ENCODE peak calls at places on chromosomes 1 and 21, in five cellular contexts. T, A, D, C and N are unnamed samples.

GRCh38 chr1:153616144-153616884 is at the start of gene S100A14:
- DNase-seq in T (no peak), A (no peak), D (peak), C (no peak), N (peak)

GRCh38 chr1:232962761-232963357 is 12.4 kb downstream of the NTPCR start:
- DNase-seq in T (peak), A (no peak), D (no peak), C (peak), N (no peak)

GRCh38 chr1:152398812-152399698 is 15.0 kb downstream of the CRNN start:
- DNase-seq in T (peak), A (no peak), D (peak), C (peak), N (no peak)

GRCh38 chr1:68378296-68379084 is 71.3 kb downstream of the RPE65 start:
- DNase-seq in T (peak), A (no peak), D (no peak), C (peak), N (no peak)

GRCh38 chr21:43025636-43026180 is 49.9 kb downstream of the CBS start:
- DNase-seq in T (no peak), A (no peak), D (no peak), C (peak), N (no peak)

GRCh38 chr1:31413405-31414005 is 492 bp downstream of the SERINC2 start:
- DNase-seq in T (peak), A (peak), D (peak), C (peak), N (peak)

GRCh38 chr1:18783705-18784522 is 75.5 kb downstream of the TAS1R2 start:
- DNase-seq in T (no peak), A (no peak), D (no peak), C (no peak), N (no peak)

GRCh38 chr1:225427249-225428065 is at the start of gene LBR:
- DNase-seq in T (no peak), A (peak), D (peak), C (peak), N (peak)

GRCh38 chr1:116159611-116160010 is 48.4 kb downstream of the MAB21L3 start:
- DNase-seq in T (no peak), A (no peak), D (no peak), C (no peak), N (peak)

GRCh38 chr1:176669782-176670181 is 206.8 kb downstream of the PAPPA2 start:
- DNase-seq in T (no peak), A (no peak), D (no peak), C (no peak), N (no peak)

GRCh38 chr1:114173704-114174103 is 20.0 kb upstream of the SYT6 start:
- DNase-seq in T (no peak), A (no peak), D (no peak), C (no peak), N (no peak)

GRCh38 chr1:74422379-74423155 is 89.8 kb downstream of the LRRC53 start:
- DNase-seq in T (peak), A (no peak), D (no peak), C (no peak), N (no peak)

GRCh38 chr1:173478099-173478555 is 992 bp downstream of the PRDX6 start:
- DNase-seq in T (peak), A (peak), D (peak), C (peak), N (peak)

GRCh38 chr1:48859429-48859828 is 82.7 kb upstream of the BEND5 start:
- DNase-seq in T (peak), A (no peak), D (no peak), C (peak), N (no peak)

GRCh38 chr1:114113801-114114750 is 39.6 kb downstream of the SYT6 start:
- DNase-seq in T (peak), A (no peak), D (no peak), C (peak), N (no peak)

GRCh38 chr1:4481451-4481850 is 173.0 kb upstream of the AJAP1 start:
- DNase-seq in T (no peak), A (peak), D (no peak), C (no peak), N (no peak)

GRCh38 chr1:200178340-200178739 is 150.8 kb downstream of the NR5A2 start:
- DNase-seq in T (peak), A (no peak), D (no peak), C (no peak), N (no peak)

GRCh38 chr1:61490924-61491323 is 234.0 kb downstream of the TM2D1 start:
- DNase-seq in T (no peak), A (no peak), D (no peak), C (no peak), N (no peak)

GRCh38 chr1:35560256-35561225 is 2.9 kb downstream of the NCDN start:
- DNase-seq in T (no peak), A (peak), D (peak), C (no peak), N (no peak)

GRCh38 chr1:200699871-200700270 is 30.2 kb upstream of the DDX59 start:
- DNase-seq in T (peak), A (no peak), D (no peak), C (peak), N (no peak)

GRCh38 chr1:104830534-104830933 is 1080.8 kb downstream of the AMY1C start:
- DNase-seq in T (no peak), A (no peak), D (no peak), C (no peak), N (no peak)

GRCh38 chr1:2214541-2215241 is 13.4 kb upstream of the SKI start:
- DNase-seq in T (no peak), A (peak), D (no peak), C (no peak), N (no peak)

GRCh38 chr1:17596651-17597509 is 57.4 kb downstream of the ARHGEF10L start:
- DNase-seq in T (no peak), A (no peak), D (no peak), C (no peak), N (peak)

GRCh38 chr1:77060000-77060399 is 159.2 kb downstream of the PIGK start:
- DNase-seq in T (no peak), A (no peak), D (no peak), C (no peak), N (no peak)

GRCh38 chr1:15260418-15261154 is 13.6 kb downstream of the FHAD1 start:
- DNase-seq in T (peak), A (no peak), D (no peak), C (peak), N (no peak)

GRCh38 chr1:184002071-184002470 is 35.5 kb downstream of the COLGALT2 start:
- DNase-seq in T (peak), A (no peak), D (peak), C (peak), N (no peak)

GRCh38 chr1:220526294-220526693 is 1.6 kb upstream of the MARK1 start:
- DNase-seq in T (no peak), A (no peak), D (no peak), C (no peak), N (no peak)

GRCh38 chr21:42062543-42063022 is 8.5 kb upstream of the UMODL1 start:
- DNase-seq in T (no peak), A (no peak), D (no peak), C (peak), N (peak)

GRCh38 chr1:64487061-64487460 is 17.1 kb downstream of the CACHD1 start:
- DNase-seq in T (no peak), A (no peak), D (no peak), C (no peak), N (no peak)

GRCh38 chr1:94026869-94027388 is 94.0 kb downstream of the ABCA4 start:
- DNase-seq in T (no peak), A (no peak), D (no peak), C (no peak), N (no peak)

GRCh38 chr1:153532161-153532560 is 3.6 kb downstream of the S100A6 start:
- DNase-seq in T (no peak), A (peak), D (no peak), C (no peak), N (no peak)

GRCh38 chr1:244730153-244730933 is 77.4 kb downstream of the DESI2 start:
- DNase-seq in T (peak), A (no peak), D (peak), C (peak), N (peak)

GRCh38 chr1:224579526-224579925 is 36.6 kb upstream of the CNIH3 start:
- DNase-seq in T (peak), A (no peak), D (no peak), C (peak), N (no peak)

GRCh38 chr1:21935393-21935804 is 1.7 kb downstream of the HSPG2 start:
- DNase-seq in T (no peak), A (no peak), D (no peak), C (no peak), N (no peak)
- H3K4me3 ChIP-seq in T (peak), A (peak), D (no peak), C (no peak), N (peak)

DNA sequence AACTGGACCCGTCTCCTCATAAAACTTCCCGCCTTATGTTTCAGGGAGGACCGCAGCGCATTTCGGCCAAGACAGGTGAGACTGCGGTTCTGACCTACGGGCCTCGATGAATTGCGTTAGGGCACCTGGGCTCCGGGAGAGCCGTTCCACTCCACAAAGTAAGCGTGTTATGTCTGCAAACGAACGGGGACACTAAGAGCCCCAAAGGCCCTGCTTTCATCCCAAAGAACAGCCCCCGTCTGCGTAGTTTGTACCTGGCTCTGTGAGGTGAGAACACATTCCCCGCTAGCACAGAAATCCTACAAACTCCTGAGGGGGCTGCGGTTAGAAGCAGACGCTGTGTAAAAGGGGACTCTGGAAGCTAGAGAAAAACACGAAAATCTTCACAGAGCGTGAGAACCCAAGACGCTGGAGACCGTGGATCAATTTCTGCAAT is 41.6 kb upstream of the PPIAL4F start:
- DNase-seq in T (no peak), A (no peak), D (no peak), C (no peak), N (no peak)
- H3K4me3 ChIP-seq in T (peak), A (peak), D (no peak), C (peak), N (no peak)

GRCh38 chr1:156858959-156859522 is at the start of gene INSRR:
- DNase-seq in T (no peak), A (no peak), D (no peak), C (no peak), N (no peak)

GRCh38 chr1:156858555-156858956 is 361 bp downstream of the INSRR start:
- DNase-seq in T (no peak), A (no peak), D (peak), C (no peak), N (no peak)

GRCh38 chr1:156860113-156860638 is 489 bp upstream of the NTRK1 start:
- DNase-seq in T (peak), A (peak), D (peak), C (peak), N (peak)

GRCh38 chr1:156860639-156861423 is at the start of gene NTRK1:
- DNase-seq in T (no peak), A (no peak), D (no peak), C (no peak), N (peak)

DNA sequence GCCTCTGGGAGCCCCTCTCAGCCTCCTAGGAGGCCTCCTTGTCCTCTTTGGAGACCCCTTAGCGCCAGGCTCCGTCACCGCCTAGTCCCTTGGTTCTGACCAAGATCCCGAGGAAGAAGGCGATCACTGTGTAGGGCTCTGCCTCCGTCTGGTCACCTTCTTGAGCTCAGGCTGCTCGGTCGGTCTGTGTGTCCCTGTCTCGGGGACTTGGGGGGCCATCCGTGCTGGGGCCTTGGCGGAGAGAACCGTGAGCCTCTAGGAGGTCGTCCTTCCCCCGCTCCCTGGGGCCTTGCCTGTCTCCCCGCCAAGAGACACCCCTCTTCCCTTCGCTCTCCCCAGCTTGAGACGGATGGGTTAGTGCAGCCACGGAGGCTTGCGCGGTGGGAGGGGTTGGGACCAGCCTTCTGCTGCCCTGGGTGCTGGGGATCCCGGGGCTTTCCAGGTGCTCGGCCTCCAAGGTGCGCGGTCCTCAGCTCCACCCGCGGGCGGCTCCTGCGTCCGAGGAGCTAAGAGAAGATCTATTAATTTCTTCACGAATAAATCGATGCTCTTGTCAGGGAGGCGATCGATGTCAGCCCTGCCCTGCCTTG is 701 bp upstream of the INSRR start:
- DNase-seq in T (no peak), A (no peak), D (peak), C (peak), N (no peak)
- H3K4me3 ChIP-seq in T (peak), A (peak), D (no peak), C (peak), N (peak)

GRCh38 chr1:44546403-44547053 is 127.8 kb downstream of the TMEM53 start:
- DNase-seq in T (no peak), A (no peak), D (no peak), C (no peak), N (no peak)
- H3K4me3 ChIP-seq in T (no peak), A (no peak), D (no peak), C (no peak), N (no peak)

GRCh38 chr21:17793271-17793670 is 25.9 kb downstream of the C21orf91 start:
- DNase-seq in T (no peak), A (no peak), D (no peak), C (no peak), N (no peak)
- H3K4me3 ChIP-seq in T (no peak), A (no peak), D (no peak), C (no peak), N (no peak)